ENCODE peak calls at places on chromosome 19, in ten cellular contexts. B, A, C, Q, O, X, G, Z, U and E are unnamed samples.

GRCh38 chr19:12574036-12574435 is 22.8 kb upstream of the ZNF564 start:
- DNase-seq in B (no peak), A (no peak), C (no peak), Q (peak; percentile 62), O (no peak), X (no peak), G (no peak), Z (peak; percentile 80), U (no peak), E (no peak)

GRCh38 chr19:52307275-52307674 is 10.3 kb downstream of the ZNF480 start:
- DNase-seq in B (no peak), A (no peak), C (no peak), Q (no peak), O (no peak), X (no peak), G (no peak), Z (no peak), U (no peak), E (no peak)

GRCh38 chr19:3149089-3149488 is 13.3 kb downstream of the GNA15 start:
- DNase-seq in B (no peak), A (no peak), C (no peak), Q (no peak), O (no peak), X (no peak), G (no peak), Z (no peak), U (no peak), E (no peak)

GRCh38 chr19:3531716-3532115 is 7.3 kb upstream of the TEKTIP1 start:
- DNase-seq in B (no peak), A (no peak), C (no peak), Q (no peak), O (no peak), X (no peak), G (no peak), Z (no peak), U (no peak), E (no peak)

GRCh38 chr19:4606921-4607678 is 32.2 kb upstream of the TNFAIP8L1 start:
- DNase-seq in B (peak; percentile 80), A (no peak), C (peak; percentile 53), Q (no peak), O (peak; percentile 20), X (no peak), G (no peak), Z (peak; percentile 73), U (peak; percentile 71), E (no peak)

GRCh38 chr19:48967346-48968178 is 2.5 kb downstream of the FTL start:
- DNase-seq in B (peak; percentile 71), A (no peak), C (no peak), Q (no peak), O (no peak), X (no peak), G (no peak), Z (peak; percentile 83), U (peak; percentile 59), E (no peak)

GRCh38 chr19:2603320-2603719 is 99.2 kb downstream of the GNG7 start:
- DNase-seq in B (peak; percentile 78), A (peak; percentile 52), C (no peak), Q (peak; percentile 15), O (peak; percentile 58), X (no peak), G (no peak), Z (no peak), U (peak; percentile 66), E (no peak)

GRCh38 chr19:49488863-49489537 is 1.6 kb downstream of the RPL13A start:
- DNase-seq in B (no peak), A (no peak), C (no peak), Q (no peak), O (no peak), X (no peak), G (no peak), Z (no peak), U (no peak), E (no peak)

GRCh38 chr19:37594982-37595382 is 306 bp downstream of the ZNF540 start:
- DNase-seq in B (peak; percentile 76), A (peak; percentile 69), C (peak; percentile 83), Q (peak; percentile 65), O (peak; percentile 57), X (peak; percentile 3), G (no peak), Z (peak; percentile 87), U (peak; percentile 74), E (peak; percentile 50)

DNA sequence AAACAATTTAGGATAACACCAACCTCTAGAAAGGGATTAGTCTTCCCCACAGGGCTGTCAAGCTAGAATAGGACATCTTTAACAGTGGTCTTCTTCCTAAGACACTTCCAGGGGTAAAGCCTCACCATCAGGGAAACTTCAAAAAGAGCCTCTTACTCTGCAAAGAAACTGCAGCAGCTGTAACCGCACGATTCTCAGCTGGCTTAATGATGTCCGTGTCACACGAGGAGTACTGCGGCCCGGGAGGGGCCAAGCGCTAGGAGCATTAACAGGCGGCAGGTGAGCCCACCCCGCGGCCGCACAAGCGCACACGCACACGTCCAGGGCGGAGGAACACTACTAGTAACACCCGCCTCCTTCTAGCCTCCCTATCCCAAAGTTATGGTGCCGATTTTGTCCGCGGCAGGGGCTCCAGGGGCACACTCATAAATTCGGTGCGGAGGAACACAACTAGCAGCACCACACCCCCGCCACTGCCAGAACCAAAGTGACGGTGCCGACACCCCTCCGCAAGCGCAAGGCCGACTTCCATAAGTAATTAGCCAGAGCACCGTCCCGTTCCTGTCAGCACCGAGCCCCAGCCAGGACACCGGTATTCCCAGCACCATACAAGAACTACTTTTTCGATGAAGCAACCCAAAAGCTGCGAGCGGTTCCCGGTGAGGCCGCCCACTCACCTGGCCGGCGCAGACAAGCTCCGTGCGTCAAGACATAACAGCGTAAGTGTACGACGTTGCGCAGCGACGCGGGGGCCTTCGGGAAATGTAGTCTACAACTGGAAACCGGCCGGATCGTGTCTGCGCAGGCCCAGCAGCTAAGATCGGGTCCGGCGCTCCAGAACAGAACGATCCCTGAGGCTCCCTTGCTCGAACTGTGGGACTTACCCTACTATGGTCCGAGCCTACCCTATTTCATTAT is at the start of the genes ZNF540 and ZNF571:
- DNase-seq in B (peak; percentile 96), A (peak; percentile 92), C (peak; percentile 95), Q (peak; percentile 95), O (peak; percentile 93), X (peak; percentile 56), G (peak; percentile 80), Z (peak; percentile 97), U (peak; percentile 99), E (peak; percentile 94)
- TF ChIP-seq CTCF in B (no peak), A (no peak), C (no peak), Q (no peak), O (no peak), X (no peak), G (no peak), Z (peak; percentile 19), U (no peak), E (no peak)

GRCh38 chr19:13839193-13839937 is 37.6 kb upstream of the NANOS3 start:
- DNase-seq in B (peak; percentile 97), A (peak; percentile 89), C (peak; percentile 81), Q (peak; percentile 81), O (peak; percentile 77), X (no peak), G (peak; percentile 82), Z (peak; percentile 98), U (peak; percentile 79), E (peak; percentile 90)

GRCh38 chr19:13840751-13841338 is 36.1 kb upstream of the NANOS3 start:
- DNase-seq in B (no peak), A (no peak), C (no peak), Q (no peak), O (no peak), X (no peak), G (no peak), Z (peak; percentile 86), U (no peak), E (no peak)

GRCh38 chr19:13841339-13842293 is 35.3 kb upstream of the NANOS3 start:
- DNase-seq in B (peak; percentile 78), A (peak; percentile 84), C (peak; percentile 52), Q (no peak), O (peak; percentile 65), X (no peak), G (no peak), Z (peak; percentile 89), U (no peak), E (peak; percentile 79)

GRCh38 chr19:13838943-13839192 is 38.1 kb upstream of the NANOS3 start:
- DNase-seq in B (no peak), A (no peak), C (no peak), Q (no peak), O (peak; percentile 85), X (no peak), G (peak; percentile 86), Z (no peak), U (no peak), E (no peak)

DNA sequence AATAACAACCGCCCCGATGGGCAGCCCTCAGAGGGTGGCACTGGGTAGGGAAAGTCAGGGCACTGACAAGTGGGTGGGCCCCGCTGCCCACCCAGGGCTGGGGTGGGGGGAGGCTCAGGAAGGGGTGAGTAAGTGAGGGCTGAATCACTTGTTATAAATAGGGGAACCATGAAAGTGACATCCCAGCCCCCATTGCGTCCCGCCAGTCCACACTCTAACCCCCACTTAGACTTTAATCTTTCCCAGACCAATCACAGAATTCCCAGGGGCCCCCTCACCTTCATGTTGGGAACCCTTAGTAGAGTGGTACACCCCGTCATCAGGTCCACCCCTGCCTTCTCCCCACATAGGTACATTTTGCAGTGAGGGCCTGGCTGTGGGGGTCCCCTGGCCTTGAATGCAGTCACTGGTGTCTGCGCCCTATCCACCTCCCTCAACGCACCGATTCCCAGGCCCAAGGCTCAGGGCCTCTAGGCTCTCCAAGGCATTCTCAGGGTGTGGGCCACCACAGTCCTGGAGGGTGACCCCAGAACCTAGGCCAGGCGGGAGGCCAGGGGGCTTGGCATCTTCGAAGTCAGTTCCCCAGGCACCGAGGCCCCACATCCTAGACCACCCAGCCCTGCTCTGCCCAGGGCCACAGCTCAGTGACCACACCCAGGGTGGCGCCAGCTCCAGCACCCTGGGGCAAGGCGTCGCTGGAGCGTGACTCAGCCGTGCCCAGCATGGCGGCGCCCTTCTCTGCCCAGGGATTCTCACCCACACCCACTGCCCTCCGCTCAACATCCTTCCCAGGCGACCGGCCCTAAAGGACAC is 36.8 kb upstream of the NANOS3 start:
- DNase-seq in B (peak; percentile 71), A (peak; percentile 76), C (peak; percentile 50), Q (peak; percentile 44), O (no peak), X (no peak), G (no peak), Z (peak; percentile 92), U (no peak), E (peak; percentile 95)
- TF ChIP-seq POLR2A in B (peak; percentile 38), A (peak; percentile 10), C (no peak), Q (peak; percentile 76), O (no peak), X (peak; percentile 38), G (no peak), Z (no peak), U (no peak), E (no peak)

DNA sequence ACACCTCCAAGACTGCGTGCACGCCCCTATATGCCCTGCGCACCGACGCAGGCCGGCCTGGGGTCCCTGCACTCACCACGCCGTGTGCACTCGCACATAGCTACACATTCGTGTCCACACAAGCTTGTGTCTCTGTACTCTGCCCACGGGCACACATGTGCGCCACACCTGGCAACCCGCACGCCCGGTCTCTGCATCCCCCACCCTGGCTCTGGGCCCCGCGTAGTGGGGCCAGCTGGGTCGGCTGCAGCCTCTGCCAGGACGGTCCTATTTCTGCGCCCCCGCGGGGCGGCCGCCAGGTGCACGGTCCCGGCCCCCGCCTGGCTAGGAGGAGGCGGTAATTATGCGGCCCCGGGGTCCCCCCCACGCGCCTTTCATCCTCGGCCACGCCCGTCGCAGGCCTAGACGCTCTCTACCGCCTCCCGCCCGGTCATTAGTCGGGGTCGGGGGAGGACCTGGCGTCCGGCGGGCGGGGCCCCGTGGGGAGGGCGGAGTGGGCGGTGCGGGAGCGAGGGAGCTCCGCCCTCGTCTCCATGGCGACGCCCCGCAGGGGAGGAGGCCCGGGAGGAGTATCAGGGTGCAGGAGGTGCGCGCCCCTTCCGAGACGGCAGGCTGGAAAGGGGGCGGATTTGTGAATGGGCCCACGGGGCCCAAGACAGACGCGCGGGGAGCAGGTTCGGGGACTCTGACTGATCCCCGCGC is 2.9 kb upstream of the CIRBP start:
- DNase-seq in B (peak; percentile 91), A (peak; percentile 87), C (peak; percentile 91), Q (peak; percentile 93), O (peak; percentile 92), X (peak; percentile 52), G (peak; percentile 96), Z (peak; percentile 98), U (peak; percentile 84), E (no peak)
- TF ChIP-seq CTCF in B (no peak), A (no peak), C (no peak), Q (no peak), O (no peak), X (peak; percentile 14), G (peak; percentile 10), Z (no peak), U (no peak), E (no peak)

DNA sequence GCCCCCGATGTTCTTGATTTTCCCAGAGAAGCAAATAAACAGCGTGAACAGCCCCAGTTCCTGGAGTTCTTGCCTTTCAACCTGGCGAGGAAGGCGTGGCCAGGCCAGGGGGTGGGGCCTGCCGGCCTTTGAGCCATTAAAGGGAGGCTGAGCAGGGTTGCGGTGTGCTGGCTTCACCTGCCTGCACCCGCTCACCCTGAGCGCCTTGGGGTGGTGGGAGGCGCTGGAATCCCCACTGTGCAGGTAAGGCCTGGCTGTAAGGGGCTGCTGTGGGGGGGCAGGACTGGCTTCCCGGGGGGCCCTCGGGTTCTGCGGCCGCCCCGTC is 2.7 kb upstream of the MISP start:
- DNase-seq in B (no peak), A (no peak), C (no peak), Q (no peak), O (no peak), X (no peak), G (peak; percentile 60), Z (no peak), U (no peak), E (no peak)
- TF ChIP-seq POLR2A in B (no peak), A (no peak), C (no peak), Q (peak; percentile 100), O (no peak), X (no peak), G (no peak), Z (no peak), U (no peak), E (no peak)